ENCODE peak calls at places on chromosome 12, in five cellular contexts. W, E, V, H and G are unnamed samples.

GRCh38 chr12:108400481-108400880 is 61.4 kb upstream of the CMKLR1 start:
- DNase-seq in H (no peak), V (no peak), E (no peak), W (no peak), G (no peak)

GRCh38 chr12:65925626-65926025 is 101.3 kb downstream of the HMGA2 start:
- DNase-seq in W (no peak), H (no peak), V (no peak), E (peak; percentile 70), G (no peak)

GRCh38 chr12:120377611-120378010 is 8.6 kb upstream of the MSI1 start:
- DNase-seq in V (no peak), H (no peak), W (no peak), E (no peak), G (no peak)

GRCh38 chr12:65696227-65696626 is 128.1 kb upstream of the HMGA2 start:
- DNase-seq in E (no peak), V (no peak), W (no peak), H (peak; percentile 67), G (no peak)

GRCh38 chr12:53806689-53807088 is 54.9 kb upstream of the CISTR start:
- DNase-seq in V (no peak), W (no peak), E (no peak), H (peak; percentile 68), G (peak; percentile 10)

GRCh38 chr12:16272222-16272621 is 5.3 kb downstream of the SLC15A5 start:
- DNase-seq in H (peak; percentile 20), E (no peak), V (no peak), W (no peak), G (no peak)

GRCh38 chr12:122142857-122143256 is 31.2 kb downstream of the IL31 start:
- DNase-seq in H (no peak), V (no peak), W (no peak), E (no peak), G (no peak)

GRCh38 chr12:92488735-92489134 is 214.1 kb upstream of the PLEKHG7 start:
- DNase-seq in W (no peak), V (no peak), E (no peak), H (no peak), G (no peak)

GRCh38 chr12:51012570-51013236 is 13.5 kb downstream of the SLC11A2 start:
- DNase-seq in W (no peak), V (no peak), E (no peak), H (no peak), G (no peak)

GRCh38 chr12:12229556-12230092 is 37.2 kb downstream of the LRP6 start:
- DNase-seq in E (no peak), V (no peak), H (no peak), W (no peak), G (no peak)

GRCh38 chr12:12228402-12228801 is 38.4 kb downstream of the LRP6 start:
- DNase-seq in W (no peak), V (no peak), E (no peak), H (no peak), G (no peak)

GRCh38 chr12:12230275-12230674 is 36.6 kb downstream of the LRP6 start:
- DNase-seq in V (no peak), E (no peak), W (no peak), H (no peak), G (no peak)

GRCh38 chr12:12224240-12224940 is 42.5 kb downstream of the LRP6 start:
- DNase-seq in E (no peak), V (no peak), H (peak; percentile 39), W (peak; percentile 37), G (no peak)

DNA sequence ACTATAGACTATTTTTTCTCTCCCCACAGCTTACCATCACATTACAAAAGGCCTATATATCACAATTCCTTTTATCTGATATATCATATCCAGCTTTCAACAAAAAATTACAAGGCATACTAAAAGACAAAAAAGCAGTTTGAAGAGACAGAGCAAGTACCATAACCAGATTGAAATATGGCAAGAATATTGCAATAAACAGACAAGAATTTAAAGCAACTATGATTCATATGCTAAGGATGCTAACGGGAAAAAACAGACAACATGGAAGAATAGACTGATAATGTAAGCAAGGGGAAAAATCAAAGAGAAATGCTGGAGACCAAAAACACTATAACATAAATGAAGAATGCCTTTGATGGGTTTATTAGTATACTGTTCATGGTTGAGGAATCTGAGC is 40.7 kb downstream of the LRP6 start:
- DNase-seq in V (no peak), W (no peak), E (no peak), H (no peak), G (no peak)
- TF ChIP-seq CTCF in V (no peak), W (no peak), E (no peak), H (no peak), G (no peak)

GRCh38 chr12:60072911-60073310 is 477.1 kb downstream of the SLC16A7 start:
- DNase-seq in H (peak; percentile 53), E (no peak), W (no peak), V (no peak), G (peak; percentile 36)
- TF ChIP-seq CTCF in H (no peak), E (no peak), W (no peak), V (no peak), G (no peak)

DNA sequence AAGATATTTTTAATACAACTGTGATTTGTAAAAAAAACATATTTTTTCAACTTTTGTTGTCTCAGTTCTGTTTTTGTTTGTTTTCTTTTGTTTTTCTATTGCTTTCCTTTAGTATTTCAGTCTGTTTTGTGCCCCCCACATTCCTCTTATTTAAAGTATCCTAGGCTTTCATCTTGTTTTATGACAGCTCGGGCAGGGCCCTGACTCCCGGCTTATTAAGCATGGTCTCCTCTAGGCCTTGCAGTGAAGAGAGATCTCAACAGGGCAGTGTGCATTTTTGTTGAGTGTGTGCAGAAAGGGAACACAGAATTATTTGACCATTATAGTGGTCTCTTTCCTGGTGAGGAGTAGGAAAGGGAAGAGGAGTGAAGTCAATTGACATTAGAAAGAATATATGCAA is 110.2 kb upstream of the SLC38A4 start:
- DNase-seq in E (no peak), W (no peak), V (no peak), H (no peak), G (no peak)
- TF ChIP-seq CTCF in E (no peak), W (no peak), V (no peak), H (no peak), G (no peak)

DNA sequence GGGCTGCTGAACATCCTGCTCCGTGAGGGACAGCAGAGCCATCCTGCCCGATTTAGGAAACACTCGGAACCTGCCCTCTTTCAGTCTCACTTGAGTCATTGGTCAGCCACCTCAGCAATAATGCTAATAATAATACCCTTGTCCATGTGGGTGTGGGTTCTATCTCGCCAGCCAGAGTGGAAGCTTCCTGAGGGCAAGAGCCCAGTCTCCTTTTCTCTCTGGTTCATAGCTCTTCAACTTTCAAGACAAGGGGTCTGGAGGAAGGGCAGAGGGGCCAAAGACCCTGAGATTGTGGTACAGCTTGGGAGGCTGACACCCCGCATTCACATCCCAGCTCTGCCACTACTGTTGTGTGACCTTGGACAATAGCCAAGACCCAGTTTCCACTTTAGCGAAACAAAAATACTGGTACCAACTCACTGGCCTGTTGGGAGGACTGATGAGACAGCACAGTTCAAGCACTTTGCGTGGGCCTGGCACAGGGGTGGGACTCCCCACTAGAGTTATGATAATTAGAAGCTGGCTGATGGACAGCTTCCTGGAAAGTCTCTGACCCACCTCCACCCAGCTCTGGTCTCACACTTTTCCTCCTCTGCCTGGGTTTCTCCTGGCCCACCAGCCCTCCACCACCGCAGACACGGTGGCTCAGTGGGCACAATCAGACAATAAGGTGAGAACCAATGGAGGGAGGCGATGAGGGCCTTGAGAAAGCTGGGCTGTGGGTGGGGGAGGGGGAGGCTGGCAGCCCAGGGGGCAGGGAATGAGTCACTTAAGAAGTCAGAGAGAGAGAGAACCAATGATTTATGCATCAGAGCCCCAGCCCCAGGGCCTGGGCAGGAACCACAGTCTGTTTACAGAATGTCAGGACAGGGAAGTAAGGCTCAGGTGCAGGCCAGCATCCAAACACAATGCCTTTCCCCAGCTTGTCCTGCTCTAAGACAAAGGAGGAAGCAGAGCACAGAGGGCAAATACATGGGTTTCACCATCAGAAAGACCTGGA is 9.6 kb downstream of the FAIM2 start:
- DNase-seq in E (no peak), W (peak; percentile 19), V (no peak), H (peak; percentile 21), G (no peak)
- TF ChIP-seq CTCF in E (no peak), W (no peak), V (no peak), H (no peak), G (no peak)

GRCh38 chr12:116126610-116127009 is 150.9 kb downstream of the MED13L start:
- DNase-seq in E (no peak), V (no peak), W (no peak), H (no peak), G (no peak)
- TF ChIP-seq CTCF in E (no peak), V (no peak), W (no peak), H (no peak), G (no peak)

GRCh38 chr12:129184066-129184695 is 330.9 kb downstream of the GLT1D1 start:
- DNase-seq in V (no peak), H (no peak), W (no peak), E (no peak), G (no peak)

GRCh38 chr12:129185855-129186254 is 332.6 kb downstream of the GLT1D1 start:
- DNase-seq in W (no peak), V (no peak), E (no peak), H (no peak), G (no peak)

GRCh38 chr12:129190827-129191226 is 337.5 kb downstream of the GLT1D1 start:
- DNase-seq in E (no peak), W (no peak), H (no peak), V (no peak), G (no peak)

DNA sequence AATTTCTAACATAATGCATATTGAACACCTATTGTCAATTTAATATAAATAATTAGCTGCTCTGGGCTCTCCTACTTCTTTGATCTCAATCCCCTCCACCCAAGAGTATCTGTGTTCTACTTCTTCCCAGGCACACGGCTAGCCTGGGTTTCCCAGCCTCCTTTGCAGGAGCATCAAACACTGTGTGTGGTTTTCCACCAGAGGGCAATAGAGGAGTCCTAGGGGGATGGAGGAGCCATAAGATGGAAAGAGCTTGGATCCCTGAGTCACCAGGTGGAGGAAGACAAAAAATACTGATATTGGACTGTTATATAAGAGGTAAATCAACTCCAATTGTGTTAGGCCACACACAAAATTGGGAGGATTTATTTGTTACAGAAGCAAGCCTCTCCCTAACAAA is 333.7 kb downstream of the GLT1D1 start:
- DNase-seq in W (no peak), E (no peak), V (no peak), H (no peak), G (no peak)
- TF ChIP-seq CTCF in W (peak; percentile 14), E (no peak), V (no peak), H (no peak), G (no peak)

GRCh38 chr12:94329366-94329765 is 130.3 kb downstream of the CEP83 start:
- DNase-seq in E (no peak), H (peak; percentile 19), W (no peak), V (no peak), G (no peak)
- TF ChIP-seq CTCF in E (no peak), H (no peak), W (peak; percentile 9), V (peak; percentile 12), G (peak; percentile 42)

DNA sequence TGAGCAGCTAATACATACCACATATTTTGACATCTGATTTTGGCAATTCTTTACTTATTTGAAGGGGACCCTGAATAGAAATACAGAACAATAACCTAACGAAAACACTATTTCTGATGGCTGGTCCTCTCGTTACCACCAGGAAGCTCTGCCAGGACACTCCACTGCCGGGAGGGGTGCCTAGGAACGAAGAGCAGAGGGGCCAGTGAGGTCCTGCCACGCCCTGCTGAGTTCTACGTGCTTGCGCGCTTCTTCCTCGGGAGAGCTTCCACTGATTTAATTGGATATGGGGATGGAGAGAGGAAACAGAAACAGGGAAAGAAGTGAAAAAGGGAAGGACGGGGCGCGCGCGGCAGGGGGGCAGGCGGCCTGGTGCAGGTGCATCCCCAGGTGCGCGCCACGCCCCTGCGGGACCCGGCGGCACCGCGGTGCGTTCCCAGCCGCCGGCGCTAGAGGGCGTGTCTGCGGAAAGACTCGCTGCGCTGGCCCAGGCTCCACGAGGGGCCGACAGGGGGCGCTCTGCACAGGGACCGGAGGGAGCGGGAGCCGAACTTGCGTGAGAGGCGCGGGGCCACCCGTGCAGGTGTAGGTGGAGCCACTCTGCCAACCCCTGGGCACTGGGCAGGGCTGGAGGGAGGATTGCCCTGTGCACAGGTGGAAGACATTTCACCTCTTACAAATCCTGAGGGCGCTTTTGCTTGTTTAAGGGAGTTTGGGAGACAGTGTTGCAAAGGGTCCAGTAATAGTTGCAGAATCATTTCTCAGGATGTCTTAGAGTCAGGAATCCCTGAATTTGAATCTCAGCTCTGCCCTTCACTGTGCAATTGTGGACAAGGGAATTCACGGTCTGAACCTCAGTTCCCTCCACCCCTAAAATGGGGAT is 986.3 kb upstream of the TMEM132C start:
- DNase-seq in V (peak; percentile 50), H (no peak), E (peak; percentile 35), W (peak; percentile 40), G (no peak)
- TF ChIP-seq CTCF in V (peak; percentile 85), H (peak; percentile 71), E (peak; percentile 74), W (peak; percentile 68), G (peak; percentile 78)